ENCODE peak calls at places on chromosomes 13 and 19, in ten cellular contexts. N, B, W, G, R, C, P, X, U and A are unnamed samples.

GRCh38 chr19:3818479-3818878 is 32.3 kb upstream of the MATK start:
- DNase-seq in N (no peak), B (no peak), W (no peak), G (no peak), R (no peak), C (no peak), P (no peak), X (peak; percentile 15), U (no peak), A (no peak)

GRCh38 chr13:98570929-98571372 is 6.0 kb downstream of the STK24 start:
- DNase-seq in N (peak; percentile 31), B (no peak), W (no peak), G (peak; percentile 49), R (peak; percentile 13), C (peak; percentile 72), P (no peak), X (peak; percentile 75), U (peak; percentile 54), A (peak; percentile 43)

GRCh38 chr13:113912596-113912995 is 48.7 kb upstream of the GAS6 start:
- DNase-seq in N (no peak), B (no peak), W (no peak), G (no peak), R (no peak), C (no peak), P (no peak), X (no peak), U (no peak), A (no peak)

GRCh38 chr19:21604351-21604926 is 99.0 kb downstream of the ZNF429 start:
- DNase-seq in N (no peak), B (no peak), W (no peak), G (peak; percentile 7), R (no peak), C (no peak), P (no peak), X (no peak), U (no peak), A (no peak)

GRCh38 chr19:7739801-7740659 is 7.3 kb downstream of the CD209 start:
- DNase-seq in N (no peak), B (no peak), W (no peak), G (no peak), R (no peak), C (no peak), P (no peak), X (no peak), U (no peak), A (no peak)

GRCh38 chr19:5154129-5154798 is 185.4 kb downstream of the KDM4B start:
- DNase-seq in N (peak; percentile 28), B (no peak), W (peak; percentile 56), G (no peak), R (no peak), C (peak; percentile 57), P (no peak), X (no peak), U (no peak), A (peak; percentile 52)

GRCh38 chr13:36666482-36667264 is 7.1 kb upstream of the SERTM1 start:
- DNase-seq in N (no peak), B (no peak), W (no peak), G (no peak), R (no peak), C (no peak), P (no peak), X (no peak), U (no peak), A (no peak)

GRCh38 chr19:4568884-4569283 is 9.4 kb upstream of the SEMA6B start:
- DNase-seq in N (no peak), B (no peak), W (no peak), G (no peak), R (no peak), C (no peak), P (no peak), X (no peak), U (no peak), A (no peak)

GRCh38 chr13:41541142-41541938 is 84.0 kb downstream of the RGCC start:
- DNase-seq in N (no peak), B (no peak), W (no peak), G (no peak), R (no peak), C (no peak), P (no peak), X (no peak), U (no peak), A (no peak)

GRCh38 chr19:3178377-3178972 is at the start of gene S1PR4:
- DNase-seq in N (no peak), B (no peak), W (no peak), G (no peak), R (no peak), C (peak; percentile 79), P (no peak), X (peak; percentile 35), U (no peak), A (no peak)

DNA sequence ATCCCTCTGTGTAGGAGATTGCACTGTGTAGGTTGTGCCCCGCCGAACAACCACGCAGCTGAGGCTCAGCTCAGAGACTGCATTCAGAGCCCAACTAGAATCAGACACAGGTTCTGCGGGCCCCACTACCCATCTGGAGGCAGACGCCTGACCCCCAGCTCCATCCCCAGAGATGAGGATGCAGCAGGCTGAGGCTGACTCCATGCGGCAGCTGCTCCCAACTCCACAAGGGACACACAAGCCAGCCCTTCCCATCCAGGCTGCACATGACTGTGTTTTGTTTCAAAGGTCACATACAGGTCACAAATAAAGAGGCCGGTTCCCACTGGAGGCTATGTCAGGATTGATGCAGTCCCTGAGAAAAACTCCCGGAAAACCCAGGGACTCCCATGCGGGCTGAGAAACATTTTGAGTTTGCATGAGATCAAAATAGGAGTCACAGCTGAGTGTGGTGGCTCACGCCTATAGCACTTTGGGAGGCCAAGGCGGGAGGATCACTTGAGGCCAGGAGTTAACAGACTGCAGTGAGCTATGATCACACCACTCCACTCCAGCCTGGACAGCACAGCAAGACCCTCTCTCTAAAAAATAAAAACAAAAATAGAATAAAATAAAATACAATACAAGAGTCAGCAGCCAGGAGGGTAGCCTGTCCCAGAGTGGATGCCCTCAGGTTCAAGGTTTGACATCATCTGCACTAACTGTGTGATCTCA is 14.0 kb downstream of the ELL start:
- DNase-seq in N (peak; percentile 73), B (no peak), W (no peak), G (no peak), R (peak; percentile 47), C (no peak), P (no peak), X (peak; percentile 31), U (no peak), A (no peak)
- H3K4me1 ChIP-seq in N (peaks cover 58% of the 10 kb centered on the region), B (peaks cover 66% of the 10 kb centered on the region), W (peaks cover 71% of the 10 kb centered on the region), G (peaks cover 32% of the 10 kb centered on the region), R (peaks cover 48% of the 10 kb centered on the region), C (peaks cover 28% of the 10 kb centered on the region), P (peaks cover 48% of the 10 kb centered on the region), X (peaks cover 14% of the 10 kb centered on the region), U (peaks cover 63% of the 10 kb centered on the region), A (peaks cover 62% of the 10 kb centered on the region)

GRCh38 chr19:46776927-46777911 is 11.2 kb downstream of the SLC1A5 start:
- DNase-seq in N (no peak), B (no peak), W (no peak), G (no peak), R (no peak), C (no peak), P (no peak), X (no peak), U (no peak), A (no peak)
- TF ChIP-seq POLR2A in N (no peak), B (no peak), W (no peak), G (no peak), R (no peak), C (no peak), P (no peak), X (no peak), U (no peak), A (no peak)

GRCh38 chr19:46731584-46731983 is 14.3 kb upstream of the FKRP start:
- DNase-seq in N (no peak), B (no peak), W (no peak), G (no peak), R (no peak), C (no peak), P (no peak), X (no peak), U (no peak), A (no peak)
- H3K36me3 ChIP-seq in N (peaks cover 92% of the 10 kb centered on the region), B (no peaks in the 10 kb centered on the region), W (no peaks in the 10 kb centered on the region), G (peaks cover 60% of the 10 kb centered on the region), R (no peaks in the 10 kb centered on the region), C (no peaks in the 10 kb centered on the region), P (peaks cover 100% of the 10 kb centered on the region), X (peaks cover 12% of the 10 kb centered on the region), U (no peaks in the 10 kb centered on the region), A (peaks cover 81% of the 10 kb centered on the region)

DNA sequence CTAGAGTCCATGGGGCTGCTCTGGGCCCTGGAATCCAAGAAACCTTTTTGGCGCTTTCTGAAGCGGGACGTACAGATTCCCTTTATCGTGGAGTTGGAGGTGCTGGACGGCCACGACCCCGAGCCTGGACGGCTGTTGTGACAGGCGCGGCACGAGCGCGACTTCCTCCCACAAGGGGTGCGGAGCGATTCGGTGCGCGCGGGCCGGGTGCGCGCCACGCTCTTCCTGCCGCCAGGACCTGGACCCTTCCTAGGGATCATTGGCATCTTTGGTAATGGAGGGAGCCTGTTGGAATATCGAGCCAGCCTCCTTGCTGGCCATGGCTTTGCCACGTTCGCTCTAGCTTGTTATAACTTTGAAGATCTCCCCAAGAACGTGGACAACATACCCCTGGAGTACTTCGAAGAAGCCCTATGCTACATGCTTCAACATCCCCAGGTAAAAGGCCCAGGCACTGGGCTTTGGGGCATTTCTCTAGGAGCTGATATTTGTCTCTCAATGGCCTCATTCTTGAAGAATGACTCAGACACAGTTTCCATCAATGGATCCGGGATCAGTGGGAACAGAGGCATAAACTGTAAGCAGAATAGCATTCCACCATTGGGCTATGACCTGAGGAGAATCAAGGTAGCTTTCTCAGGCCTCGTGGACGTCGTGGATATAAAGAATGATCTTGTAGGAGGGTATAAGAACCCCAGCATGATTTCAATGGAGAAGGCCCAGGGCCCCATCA is 3.5 kb upstream of the ZFP82 start:
- DNase-seq in N (no peak), B (no peak), W (no peak), G (no peak), R (no peak), C (no peak), P (no peak), X (no peak), U (no peak), A (no peak)
- H3K4me1 ChIP-seq in N (peaks cover 8% of the 10 kb centered on the region), B (peaks cover 7% of the 10 kb centered on the region), W (peaks cover 19% of the 10 kb centered on the region), G (peaks cover 10% of the 10 kb centered on the region), R (peaks cover 3% of the 10 kb centered on the region), C (no peaks in the 10 kb centered on the region), P (peaks cover 10% of the 10 kb centered on the region), X (peaks cover 11% of the 10 kb centered on the region), U (peaks cover 24% of the 10 kb centered on the region), A (peaks cover 29% of the 10 kb centered on the region)

DNA sequence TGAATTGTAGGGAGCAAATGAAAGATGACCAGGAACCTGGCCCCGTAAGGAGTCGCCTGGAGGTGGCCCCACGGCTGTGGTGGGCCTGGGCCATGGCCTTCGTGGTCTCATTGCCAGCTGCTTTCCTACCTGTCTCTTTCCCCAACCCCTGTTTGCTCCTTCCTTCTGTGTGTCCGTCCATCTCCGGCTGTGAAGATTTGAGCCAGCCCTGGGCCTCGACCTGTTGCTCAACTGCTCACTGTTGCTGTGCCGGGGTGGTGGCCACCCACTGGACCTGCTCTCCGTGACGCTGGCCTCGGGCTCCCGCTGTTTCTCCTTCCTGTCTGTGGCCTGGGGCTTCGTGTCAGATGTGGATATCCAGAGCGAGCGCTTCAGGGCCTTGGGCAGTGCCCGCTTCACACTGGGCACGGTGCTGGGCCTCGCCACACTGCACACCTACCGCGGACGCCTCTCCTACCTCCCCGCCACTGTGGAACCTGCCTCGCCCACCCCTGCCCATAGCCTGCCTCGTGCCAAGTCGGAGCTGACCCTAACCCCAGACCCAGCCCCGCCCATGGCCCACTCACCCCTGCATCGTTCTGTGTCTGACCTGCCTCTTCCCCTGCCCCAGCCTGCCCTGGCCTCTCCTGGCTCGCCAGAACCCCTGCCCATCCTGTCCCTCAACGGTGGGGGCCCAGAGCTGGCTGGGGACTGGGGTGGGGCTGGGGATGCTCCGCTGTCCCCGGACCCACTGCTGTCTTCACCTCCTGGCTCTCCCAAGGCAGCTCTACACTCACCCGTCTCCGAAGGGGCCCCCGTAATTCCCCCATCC is 8.5 kb downstream of the DBP start:
- DNase-seq in N (peak; percentile 40), B (no peak), W (no peak), G (no peak), R (peak; percentile 56), C (no peak), P (no peak), X (no peak), U (no peak), A (no peak)
- TF ChIP-seq POLR2A in N (no peak), B (no peak), W (no peak), G (no peak), R (no peak), C (no peak), P (no peak), X (no peak), U (no peak), A (no peak)